ENCODE peak calls at places on chromosomes 11 and 22, in five cellular contexts. R is NCI-H2081; N is GM23248; O is stimulated activated CD4-positive, alpha-beta T cell treated with anti-CD3 and anti-CD28 coated beads, Interleukin-1b, Interleukin-23, amount 100 ng/mL, for 24 hours; M is activated CD4-positive, alpha-beta T cell treated with anti-CD3 and anti-CD28 coated beads for 48 hours. B is an unnamed sample.
A peak's percentile ranks its signal among the peaks of the same experiment; 100 is the strongest.

GRCh38 chr11:35862666-35863065 is 81.2 kb upstream of the LDLRAD3 start:
- DNase-seq in R (no peak), N (no peak), O (no peak), M (no peak), B (no peak)

GRCh38 chr11:69915501-69916250 is 96.5 kb upstream of the FGF3 start:
- DNase-seq in R (peak; percentile 28), N (peak; percentile 76), O (no peak), M (peak; percentile 77), B (peak; percentile 84)

GRCh38 chr22:32888976-32889375 is 87.5 kb downstream of the TIMP3 start:
- DNase-seq in R (no peak), N (no peak), O (no peak), M (no peak), B (no peak)

GRCh38 chr11:47599821-47600377 is 5.7 kb upstream of the C1QTNF4 start:
- DNase-seq in R (no peak), N (no peak), O (no peak), M (no peak), B (no peak)

GRCh38 chr11:102868359-102868758 is 6.4 kb downstream of the MMP12 start:
- DNase-seq in R (no peak), N (peak; percentile 67), O (no peak), M (no peak), B (peak; percentile 80)

GRCh38 chr22:37218771-37219411 is 6.6 kb upstream of the SSTR3 start:
- DNase-seq in R (no peak), N (no peak), O (no peak), M (peak; percentile 79), B (no peak)

GRCh38 chr11:37704791-37705190 is 1106.8 kb upstream of the RAG2 start:
- DNase-seq in R (no peak), N (no peak), O (no peak), M (no peak), B (peak; percentile 5)

GRCh38 chr11:114161486-114162250 is 102.2 kb downstream of the ZBTB16 start:
- DNase-seq in R (no peak), N (no peak), O (no peak), M (no peak), B (no peak)

GRCh38 chr11:77732143-77732542 is 88.4 kb downstream of the RSF1 start:
- DNase-seq in R (no peak), N (no peak), O (no peak), M (no peak), B (no peak)

GRCh38 chr11:128315933-128316332 is 271.4 kb downstream of the ETS1 start:
- DNase-seq in R (no peak), N (no peak), O (no peak), M (no peak), B (no peak)

GRCh38 chr11:128872594-128872993 is 5.5 kb upstream of the KCNJ1 start:
- DNase-seq in R (no peak), N (no peak), O (no peak), M (no peak), B (no peak)

GRCh38 chr11:73323464-73323863 is 15.4 kb downstream of the ARHGEF17 start:
- DNase-seq in R (no peak), N (peak; percentile 87), O (no peak), M (no peak), B (peak; percentile 95)

GRCh38 chr11:45879803-45880685 is 5.4 kb upstream of the MAPK8IP1 start:
- DNase-seq in R (no peak), N (peak; percentile 50), O (no peak), M (no peak), B (peak; percentile 76)

GRCh38 chr11:84947970-84948600 is 679.1 kb downstream of the DLG2 start:
- DNase-seq in R (no peak), N (peak; percentile 69), O (no peak), M (no peak), B (peak; percentile 9)

GRCh38 chr11:2755071-2755470 is 55.3 kb upstream of the KCNQ1OT1 start:
- DNase-seq in R (no peak), N (no peak), O (no peak), M (no peak), B (no peak)

GRCh38 chr11:64947202-64947814 is 11.6 kb upstream of the GPHA2 start:
- DNase-seq in R (no peak), N (no peak), O (no peak), M (no peak), B (peak; percentile 29)

GRCh38 chr11:118306556-118306955 is 2.0 kb downstream of the CD3E start:
- DNase-seq in R (no peak), N (peak; percentile 6), O (no peak), M (peak; percentile 72), B (no peak)

GRCh38 chr11:10042699-10043098 is 251.3 kb downstream of the SBF2 start:
- DNase-seq in R (no peak), N (peak; percentile 71), O (no peak), M (no peak), B (no peak)

GRCh38 chr22:23675502-23676415 is 15.1 kb upstream of the RGL4 start:
- DNase-seq in R (no peak), N (no peak), O (no peak), M (no peak), B (peak; percentile 17)

GRCh38 chr22:35648066-35649025 is at the start of gene APOL6:
- DNase-seq in R (no peak), N (peak; percentile 85), O (no peak), M (peak; percentile 76), B (peak; percentile 86)

GRCh38 chr22:45499746-45500145 is 2.9 kb upstream of the FBLN1 start:
- DNase-seq in R (no peak), N (no peak), O (no peak), M (no peak), B (peak; percentile 42)

GRCh38 chr11:8060146-8060719 is 20.8 kb upstream of the TUB start:
- DNase-seq in R (no peak), N (no peak), O (no peak), M (no peak), B (no peak)

GRCh38 chr11:66106786-66107599 is 36.9 kb downstream of the PACS1 start:
- DNase-seq in R (no peak), N (peak; percentile 51), O (no peak), M (peak; percentile 37), B (peak; percentile 65)

GRCh38 chr22:26903030-26903856 is 245.9 kb downstream of the MIAT start:
- DNase-seq in R (no peak), N (no peak), O (no peak), M (peak; percentile 27), B (no peak)

GRCh38 chr11:19816040-19816439 is 103.4 kb downstream of the NAV2 start:
- DNase-seq in R (no peak), N (no peak), O (no peak), M (no peak), B (peak; percentile 46)

GRCh38 chr11:97990162-97990920 is 1030.4 kb upstream of the CNTN5 start:
- DNase-seq in R (no peak), N (no peak), O (no peak), M (no peak), B (peak; percentile 71)

GRCh38 chr22:43826142-43827093 is 14.3 kb upstream of the EFCAB6 start:
- DNase-seq in R (no peak), N (peak; percentile 89), O (no peak), M (no peak), B (peak; percentile 54)

GRCh38 chr11:69321877-69322350 is 28.0 kb downstream of the MYEOV start:
- DNase-seq in R (no peak), N (peak; percentile 99), O (no peak), M (no peak), B (peak; percentile 99)

GRCh38 chr11:72634016-72634415 is 40.2 kb downstream of the PDE2A start:
- DNase-seq in R (no peak), N (no peak), O (no peak), M (no peak), B (no peak)

GRCh38 chr11:13183094-13183825 is 94.3 kb upstream of the BMAL1 start:
- DNase-seq in R (peak; percentile 41), N (peak; percentile 77), O (no peak), M (no peak), B (peak; percentile 71)

GRCh38 chr11:111419641-111420327 is 40.7 kb upstream of the POU2AF1 start:
- DNase-seq in R (no peak), N (no peak), O (no peak), M (no peak), B (no peak)

GRCh38 chr11:117548876-117549275 is 221.2 kb downstream of the CEP164 start:
- DNase-seq in R (no peak), N (no peak), O (no peak), M (no peak), B (no peak)

GRCh38 chr22:37284807-37285355 is 2.6 kb downstream of the CYTH4 start:
- DNase-seq in R (no peak), N (no peak), O (no peak), M (no peak), B (no peak)

GRCh38 chr22:36977947-36978660 is 41.1 kb downstream of the TST start:
- DNase-seq in R (peak; percentile 74), N (peak; percentile 95), O (peak; percentile 85), M (peak; percentile 92), B (peak; percentile 86)

GRCh38 chr11:83641511-83641910 is 355.3 kb upstream of the CCDC90B start:
- DNase-seq in R (no peak), N (peak; percentile 90), O (no peak), M (no peak), B (peak; percentile 27)

GRCh38 chr11:82731691-82732277 is 1.9 kb downstream of the FAM181B start:
- DNase-seq in R (no peak), N (no peak), O (no peak), M (no peak), B (no peak)